ENCODE peak calls at places on chromosomes 3 and 15, in ten cellular contexts. One of them, this sample, is unnamed.

GRCh38 chr3:50157821-50158556 is 2.9 kb downstream of the SEMA3F start:
- DNase-seq in SJSA1: no peak
- DNase-seq in stomach: no peak
- DNase-seq in colonic mucosa: no peak
- DNase-seq in CD4-positive, CD25-positive, alpha-beta regulatory T cell: no peak
- DNase-seq in body of pancreas: no peak
- DNase-seq in testis: no peak
- DNase-seq in lower lobe of right lung: no peak
- DNase-seq in uterus: no peak
- DNase-seq in hepatocyte: no peak
- DNase-seq in this sample: peak; percentile 27

GRCh38 chr15:71380345-71380744 is 265.1 kb downstream of the THSD4 start:
- DNase-seq in SJSA1: no peak
- DNase-seq in stomach: no peak
- DNase-seq in colonic mucosa: no peak
- DNase-seq in CD4-positive, CD25-positive, alpha-beta regulatory T cell: no peak
- DNase-seq in body of pancreas: no peak
- DNase-seq in testis: no peak
- DNase-seq in lower lobe of right lung: no peak
- DNase-seq in uterus: no peak
- DNase-seq in hepatocyte: no peak
- DNase-seq in this sample: no peak

GRCh38 chr3:53083496-53083895 is 37.6 kb upstream of the SFMBT1 start:
- DNase-seq in SJSA1: no peak
- DNase-seq in stomach: no peak
- DNase-seq in colonic mucosa: no peak
- DNase-seq in CD4-positive, CD25-positive, alpha-beta regulatory T cell: no peak
- DNase-seq in body of pancreas: peak; percentile 52
- DNase-seq in testis: peak; percentile 13
- DNase-seq in lower lobe of right lung: no peak
- DNase-seq in uterus: no peak
- DNase-seq in hepatocyte: peak; percentile 40
- DNase-seq in this sample: no peak

GRCh38 chr3:11288021-11288491 is 15.9 kb downstream of the ATG7 start:
- DNase-seq in SJSA1: no peak
- DNase-seq in stomach: no peak
- DNase-seq in colonic mucosa: no peak
- DNase-seq in CD4-positive, CD25-positive, alpha-beta regulatory T cell: no peak
- DNase-seq in body of pancreas: no peak
- DNase-seq in testis: no peak
- DNase-seq in lower lobe of right lung: no peak
- DNase-seq in uterus: no peak
- DNase-seq in hepatocyte: no peak
- DNase-seq in this sample: no peak

GRCh38 chr15:83943043-83943442 is 289.1 kb downstream of the ADAMTSL3 start:
- DNase-seq in SJSA1: no peak
- DNase-seq in stomach: no peak
- DNase-seq in colonic mucosa: no peak
- DNase-seq in CD4-positive, CD25-positive, alpha-beta regulatory T cell: no peak
- DNase-seq in body of pancreas: no peak
- DNase-seq in testis: no peak
- DNase-seq in lower lobe of right lung: no peak
- DNase-seq in uterus: no peak
- DNase-seq in hepatocyte: no peak
- DNase-seq in this sample: no peak

GRCh38 chr3:73508330-73508954 is 116.3 kb downstream of the PDZRN3 start:
- DNase-seq in SJSA1: peak; percentile 44
- DNase-seq in stomach: peak; percentile 59
- DNase-seq in colonic mucosa: peak; percentile 80
- DNase-seq in CD4-positive, CD25-positive, alpha-beta regulatory T cell: peak; percentile 34
- DNase-seq in body of pancreas: peak; percentile 71
- DNase-seq in testis: peak; percentile 76
- DNase-seq in lower lobe of right lung: no peak
- DNase-seq in uterus: peak; percentile 66
- DNase-seq in hepatocyte: peak; percentile 89
- DNase-seq in this sample: peak; percentile 40

GRCh38 chr15:31774045-31774444 is 256.3 kb upstream of the CHRNA7 start:
- DNase-seq in SJSA1: no peak
- DNase-seq in stomach: no peak
- DNase-seq in colonic mucosa: no peak
- DNase-seq in CD4-positive, CD25-positive, alpha-beta regulatory T cell: no peak
- DNase-seq in body of pancreas: no peak
- DNase-seq in testis: no peak
- DNase-seq in lower lobe of right lung: no peak
- DNase-seq in uterus: no peak
- DNase-seq in hepatocyte: no peak
- DNase-seq in this sample: peak; percentile 52

GRCh38 chr3:27560484-27561056 is 76.4 kb upstream of the SLC4A7 start:
- DNase-seq in SJSA1: no peak
- DNase-seq in stomach: no peak
- DNase-seq in colonic mucosa: no peak
- DNase-seq in CD4-positive, CD25-positive, alpha-beta regulatory T cell: no peak
- DNase-seq in body of pancreas: no peak
- DNase-seq in testis: no peak
- DNase-seq in lower lobe of right lung: no peak
- DNase-seq in uterus: no peak
- DNase-seq in hepatocyte: no peak
- DNase-seq in this sample: peak; percentile 61

GRCh38 chr3:197306374-197307086 is 8.1 kb upstream of the DLG1 start:
- DNase-seq in SJSA1: no peak
- DNase-seq in stomach: no peak
- DNase-seq in colonic mucosa: no peak
- DNase-seq in CD4-positive, CD25-positive, alpha-beta regulatory T cell: no peak
- DNase-seq in body of pancreas: no peak
- DNase-seq in testis: no peak
- DNase-seq in lower lobe of right lung: no peak
- DNase-seq in uterus: no peak
- DNase-seq in hepatocyte: peak; percentile 35
- DNase-seq in this sample: no peak

GRCh38 chr15:68113273-68113672 is 59.2 kb downstream of the PIAS1 start:
- DNase-seq in SJSA1: no peak
- DNase-seq in stomach: no peak
- DNase-seq in colonic mucosa: no peak
- DNase-seq in CD4-positive, CD25-positive, alpha-beta regulatory T cell: no peak
- DNase-seq in body of pancreas: peak; percentile 29
- DNase-seq in testis: no peak
- DNase-seq in lower lobe of right lung: no peak
- DNase-seq in uterus: no peak
- DNase-seq in hepatocyte: peak; percentile 13
- DNase-seq in this sample: no peak

GRCh38 chr15:91329914-91330313 is 229.9 kb downstream of the SV2B start:
- DNase-seq in SJSA1: no peak
- DNase-seq in stomach: no peak
- DNase-seq in colonic mucosa: no peak
- DNase-seq in CD4-positive, CD25-positive, alpha-beta regulatory T cell: no peak
- DNase-seq in body of pancreas: no peak
- DNase-seq in testis: no peak
- DNase-seq in lower lobe of right lung: no peak
- DNase-seq in uterus: no peak
- DNase-seq in hepatocyte: no peak
- DNase-seq in this sample: no peak

GRCh38 chr3:71345429-71346027 is 238.0 kb downstream of the FOXP1 start:
- DNase-seq in SJSA1: no peak
- DNase-seq in stomach: no peak
- DNase-seq in colonic mucosa: no peak
- DNase-seq in CD4-positive, CD25-positive, alpha-beta regulatory T cell: no peak
- DNase-seq in body of pancreas: no peak
- DNase-seq in testis: no peak
- DNase-seq in lower lobe of right lung: no peak
- DNase-seq in uterus: no peak
- DNase-seq in hepatocyte: no peak
- DNase-seq in this sample: no peak
- H3K27ac ChIP-seq in SJSA1: no peak overlapping the region
- H3K27ac ChIP-seq in stomach: no peak overlapping the region
- H3K27ac ChIP-seq in colonic mucosa: no peak overlapping the region
- H3K27ac ChIP-seq in CD4-positive, CD25-positive, alpha-beta regulatory T cell: no peak overlapping the region
- H3K27ac ChIP-seq in body of pancreas: no peak overlapping the region
- H3K27ac ChIP-seq in testis: no peak overlapping the region
- H3K27ac ChIP-seq in lower lobe of right lung: no peak overlapping the region
- H3K27ac ChIP-seq in uterus: no peak overlapping the region
- H3K27ac ChIP-seq in hepatocyte: no peak overlapping the region
- H3K27ac ChIP-seq in this sample: no peak overlapping the region

GRCh38 chr15:41791547-41791937 is 17.3 kb downstream of the MAPKBP1 start:
- DNase-seq in SJSA1: no peak
- DNase-seq in stomach: no peak
- DNase-seq in colonic mucosa: no peak
- DNase-seq in CD4-positive, CD25-positive, alpha-beta regulatory T cell: no peak
- DNase-seq in body of pancreas: no peak
- DNase-seq in testis: no peak
- DNase-seq in lower lobe of right lung: no peak
- DNase-seq in uterus: no peak
- DNase-seq in hepatocyte: no peak
- DNase-seq in this sample: no peak

GRCh38 chr15:41789662-41790061 is 15.4 kb downstream of the MAPKBP1 start:
- DNase-seq in SJSA1: no peak
- DNase-seq in stomach: no peak
- DNase-seq in colonic mucosa: no peak
- DNase-seq in CD4-positive, CD25-positive, alpha-beta regulatory T cell: no peak
- DNase-seq in body of pancreas: no peak
- DNase-seq in testis: no peak
- DNase-seq in lower lobe of right lung: no peak
- DNase-seq in uterus: no peak
- DNase-seq in hepatocyte: no peak
- DNase-seq in this sample: no peak

GRCh38 chr15:41791970-41792637 is 17.8 kb downstream of the MAPKBP1 start:
- DNase-seq in SJSA1: no peak
- DNase-seq in stomach: no peak
- DNase-seq in colonic mucosa: no peak
- DNase-seq in CD4-positive, CD25-positive, alpha-beta regulatory T cell: no peak
- DNase-seq in body of pancreas: no peak
- DNase-seq in testis: no peak
- DNase-seq in lower lobe of right lung: no peak
- DNase-seq in uterus: no peak
- DNase-seq in hepatocyte: no peak
- DNase-seq in this sample: peak; percentile 80

GRCh38 chr15:41790169-41790568 is 15.9 kb downstream of the MAPKBP1 start:
- DNase-seq in SJSA1: no peak
- DNase-seq in stomach: no peak
- DNase-seq in colonic mucosa: no peak
- DNase-seq in CD4-positive, CD25-positive, alpha-beta regulatory T cell: no peak
- DNase-seq in body of pancreas: no peak
- DNase-seq in testis: no peak
- DNase-seq in lower lobe of right lung: no peak
- DNase-seq in uterus: no peak
- DNase-seq in hepatocyte: no peak
- DNase-seq in this sample: no peak

DNA sequence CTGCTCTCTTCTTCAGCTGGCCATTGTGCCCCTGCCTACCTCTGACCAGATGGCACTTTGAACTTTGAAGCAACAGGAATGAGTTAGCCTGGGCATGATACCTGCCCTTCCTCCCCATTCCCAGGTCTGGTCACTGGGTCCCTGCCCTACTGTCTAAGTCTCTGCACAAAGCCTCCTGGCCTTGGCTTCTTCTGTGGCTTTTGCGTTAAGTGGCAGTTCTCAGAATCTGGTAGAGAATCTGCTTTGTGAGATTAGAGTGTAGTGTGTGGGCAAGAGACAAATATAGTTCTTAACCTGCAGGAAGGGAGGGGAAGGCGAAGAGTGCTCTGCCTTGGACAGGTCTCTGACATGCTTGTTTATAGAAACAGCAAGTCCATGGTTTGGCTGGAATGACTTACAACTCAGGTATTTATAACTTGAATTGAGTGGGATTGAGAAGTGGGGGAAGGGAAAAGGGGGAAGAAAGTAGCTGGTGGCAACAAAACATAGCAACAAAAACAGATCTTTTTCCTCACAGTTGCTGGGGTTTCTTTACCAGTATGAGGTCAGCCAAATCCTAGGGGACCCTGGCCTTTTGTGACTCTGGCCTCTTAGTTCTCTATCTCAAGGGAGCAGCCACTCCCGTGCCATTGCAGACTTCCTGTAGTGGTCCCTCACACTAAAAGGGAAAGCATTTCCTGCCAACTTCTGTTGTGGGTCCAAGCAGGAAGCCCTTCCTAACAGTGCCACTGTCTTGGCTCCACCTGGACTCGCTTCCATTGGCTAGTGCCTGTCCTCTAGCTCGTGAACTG is 16.7 kb downstream of the MAPKBP1 start:
- DNase-seq in SJSA1: peak; percentile 64
- DNase-seq in stomach: no peak
- DNase-seq in colonic mucosa: no peak
- DNase-seq in CD4-positive, CD25-positive, alpha-beta regulatory T cell: peak; percentile 61
- DNase-seq in body of pancreas: no peak
- DNase-seq in testis: no peak
- DNase-seq in lower lobe of right lung: no peak
- DNase-seq in uterus: peak; percentile 36
- DNase-seq in hepatocyte: peak; percentile 77
- DNase-seq in this sample: no peak
- H3K27ac ChIP-seq in SJSA1: peak overlapping the region; percentile 86
- H3K27ac ChIP-seq in stomach: peak overlapping the region; percentile 36
- H3K27ac ChIP-seq in colonic mucosa: no peak overlapping the region
- H3K27ac ChIP-seq in CD4-positive, CD25-positive, alpha-beta regulatory T cell: no peak overlapping the region
- H3K27ac ChIP-seq in body of pancreas: no peak overlapping the region
- H3K27ac ChIP-seq in testis: no peak overlapping the region
- H3K27ac ChIP-seq in lower lobe of right lung: peak overlapping the region; percentile 70
- H3K27ac ChIP-seq in uterus: peak overlapping the region; percentile 35
- H3K27ac ChIP-seq in hepatocyte: peak overlapping the region; percentile 97
- H3K27ac ChIP-seq in this sample: peak overlapping the region; percentile 10

DNA sequence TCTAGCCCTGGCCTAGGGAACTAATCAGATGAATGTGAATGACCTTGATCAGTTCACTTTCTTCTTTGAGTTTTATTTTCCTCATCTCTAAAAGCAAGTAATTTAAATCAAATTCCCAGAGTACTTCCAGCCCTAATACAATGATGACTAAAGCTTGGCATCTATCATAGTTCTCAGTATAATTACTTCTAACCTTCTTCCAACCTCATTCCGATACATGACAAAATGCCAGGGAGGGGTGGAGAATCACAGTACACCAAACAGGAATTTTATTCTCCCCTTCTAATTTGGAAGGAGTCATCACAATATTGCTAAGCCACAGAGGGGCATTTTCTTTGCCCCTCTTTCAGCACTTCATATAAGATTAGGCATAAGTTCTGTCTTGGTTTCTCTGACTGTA is 87.1 kb upstream of the UBE2E2 start:
- DNase-seq in SJSA1: no peak
- DNase-seq in stomach: no peak
- DNase-seq in colonic mucosa: no peak
- DNase-seq in CD4-positive, CD25-positive, alpha-beta regulatory T cell: no peak
- DNase-seq in body of pancreas: no peak
- DNase-seq in testis: no peak
- DNase-seq in lower lobe of right lung: no peak
- DNase-seq in uterus: no peak
- DNase-seq in hepatocyte: no peak
- DNase-seq in this sample: no peak
- H3K27ac ChIP-seq in SJSA1: no peak overlapping the region
- H3K27ac ChIP-seq in stomach: no peak overlapping the region
- H3K27ac ChIP-seq in colonic mucosa: no peak overlapping the region
- H3K27ac ChIP-seq in CD4-positive, CD25-positive, alpha-beta regulatory T cell: no peak overlapping the region
- H3K27ac ChIP-seq in body of pancreas: no peak overlapping the region
- H3K27ac ChIP-seq in testis: no peak overlapping the region
- H3K27ac ChIP-seq in lower lobe of right lung: no peak overlapping the region
- H3K27ac ChIP-seq in uterus: no peak overlapping the region
- H3K27ac ChIP-seq in hepatocyte: no peak overlapping the region
- H3K27ac ChIP-seq in this sample: no peak overlapping the region

DNA sequence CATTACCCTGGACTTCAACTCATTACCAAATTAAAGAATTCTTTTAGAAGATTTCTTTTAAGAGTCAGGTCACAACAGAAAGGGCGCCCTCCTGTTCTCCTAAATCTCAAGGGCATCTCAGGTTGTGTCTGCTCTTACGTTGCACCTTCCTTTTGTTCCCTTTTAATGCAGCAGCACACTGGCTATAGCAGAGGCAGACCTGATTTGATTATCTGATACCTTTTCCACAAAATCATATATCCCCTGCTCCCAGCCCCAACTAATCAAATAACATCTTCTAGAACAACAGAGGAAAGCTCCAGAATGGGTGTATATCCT is 40.1 kb downstream of the TIGIT start:
- DNase-seq in SJSA1: no peak
- DNase-seq in stomach: no peak
- DNase-seq in colonic mucosa: no peak
- DNase-seq in CD4-positive, CD25-positive, alpha-beta regulatory T cell: no peak
- DNase-seq in body of pancreas: no peak
- DNase-seq in testis: no peak
- DNase-seq in lower lobe of right lung: no peak
- DNase-seq in uterus: no peak
- DNase-seq in hepatocyte: no peak
- DNase-seq in this sample: no peak
- H3K27ac ChIP-seq in SJSA1: no peak overlapping the region
- H3K27ac ChIP-seq in stomach: no peak overlapping the region
- H3K27ac ChIP-seq in colonic mucosa: no peak overlapping the region
- H3K27ac ChIP-seq in CD4-positive, CD25-positive, alpha-beta regulatory T cell: peak overlapping the region; percentile 80
- H3K27ac ChIP-seq in body of pancreas: no peak overlapping the region
- H3K27ac ChIP-seq in testis: no peak overlapping the region
- H3K27ac ChIP-seq in lower lobe of right lung: no peak overlapping the region
- H3K27ac ChIP-seq in uterus: no peak overlapping the region
- H3K27ac ChIP-seq in hepatocyte: no peak overlapping the region
- H3K27ac ChIP-seq in this sample: no peak overlapping the region

This sample was measured in SJCRH30.